ENCODE peak calls at places on chromosomes 12 and 14, in eight cellular contexts. D is HCT116, E is H9, F is right lobe of liver, C is pancreas, P is PC-3, Z is endodermal cell, O is SK-N-SH. J is an unnamed sample.
A peak's percentile ranks its signal among the peaks of the same experiment; 100 is the strongest.

GRCh38 chr12:23750923-23751322 is 198.5 kb downstream of the SOX5 start:
- DNase-seq in O (no peak), P (no peak), C (no peak), E (no peak), F (no peak), D (no peak), Z (no peak), J (no peak)

GRCh38 chr12:66279127-66279712 is 23.1 kb upstream of the HELB start:
- DNase-seq in F (no peak), P (peak; percentile 41), E (no peak), O (peak; percentile 15), C (no peak), Z (peak; percentile 80), D (peak; percentile 33), J (no peak)

GRCh38 chr12:124032265-124032886 is 59.4 kb downstream of the ZNF664 start:
- DNase-seq in Z (peak; percentile 78), P (peak; percentile 73), F (peak; percentile 56), O (peak; percentile 83), E (peak; percentile 51), D (peak; percentile 19), C (no peak), J (no peak)

GRCh38 chr14:77520626-77521025 is 22.0 kb upstream of the ISM2 start:
- DNase-seq in F (no peak), Z (no peak), C (no peak), E (no peak), D (no peak), P (no peak), O (peak; percentile 17), J (no peak)

GRCh38 chr12:132251310-132251709 is 78.1 kb downstream of the GALNT9 start:
- DNase-seq in O (no peak), C (no peak), E (no peak), P (no peak), Z (no peak), F (no peak), D (no peak), J (no peak)

GRCh38 chr14:101496779-101497420 is 64.4 kb upstream of the DIO3 start:
- DNase-seq in C (no peak), P (no peak), D (no peak), E (peak; percentile 16), Z (peak; percentile 54), O (no peak), F (peak; percentile 18), J (no peak)

GRCh38 chr12:106285993-106286392 is 16.5 kb upstream of the TCP11L2 start:
- DNase-seq in D (no peak), C (no peak), E (no peak), Z (peak; percentile 30), O (no peak), P (no peak), F (no peak), J (no peak)

GRCh38 chr14:23104591-23105347 is at the start of gene CIROP:
- DNase-seq in O (no peak), C (no peak), D (no peak), P (no peak), F (no peak), E (no peak), Z (no peak), J (no peak)

GRCh38 chr14:76772300-76773187 is 11.3 kb downstream of the VASH1 start:
- DNase-seq in O (no peak), P (no peak), F (no peak), E (peak; percentile 78), C (no peak), D (no peak), Z (peak; percentile 83), J (no peak)

GRCh38 chr12:87509233-87509820 is 519.9 kb downstream of the C12orf50 start:
- DNase-seq in E (no peak), C (no peak), P (peak; percentile 82), D (peak; percentile 44), Z (no peak), O (peak; percentile 10), F (no peak), J (peak; percentile 66)

GRCh38 chr12:57889541-57889989 is 43.0 kb upstream of the CTDSP2 start:
- DNase-seq in Z (peak; percentile 71), F (no peak), E (peak; percentile 49), C (no peak), P (no peak), O (no peak), D (no peak), J (peak; percentile 42)

GRCh38 chr12:76530531-76530930 is 29.0 kb downstream of the OSBPL8 start:
- DNase-seq in D (no peak), O (no peak), C (no peak), F (no peak), Z (no peak), E (no peak), P (no peak), J (no peak)

GRCh38 chr12:66103011-66103913 is 27.3 kb downstream of the LLPH start:
- DNase-seq in D (peak; percentile 24), Z (peak; percentile 83), F (no peak), O (no peak), E (peak; percentile 64), C (no peak), P (peak; percentile 13), J (no peak)

GRCh38 chr12:123149088-123149827 is 1.6 kb downstream of the PITPNM2 start:
- DNase-seq in P (no peak), F (no peak), E (no peak), O (peak; percentile 48), D (no peak), Z (peak; percentile 61), C (peak; percentile 44), J (no peak)

GRCh38 chr14:95294834-95295599 is 24.7 kb downstream of the CLMN start:
- DNase-seq in F (no peak), P (peak; percentile 87), E (no peak), C (no peak), D (peak; percentile 23), Z (no peak), O (no peak), J (peak; percentile 81)

GRCh38 chr12:80763874-80764273 is 47.2 kb downstream of the MYF5 start:
- DNase-seq in D (peak; percentile 39), E (no peak), P (peak; percentile 60), F (no peak), O (peak; percentile 4), Z (peak; percentile 68), C (no peak), J (peak; percentile 30)

GRCh38 chr12:77925536-77926108 is 94.9 kb downstream of the NAV3 start:
- DNase-seq in C (peak; percentile 56), E (peak; percentile 90), D (peak; percentile 95), F (peak; percentile 74), O (peak; percentile 54), P (peak; percentile 90), Z (peak; percentile 91), J (peak; percentile 66)

GRCh38 chr14:68479247-68479646 is 313.6 kb downstream of the ZFP36L1 start:
- DNase-seq in C (no peak), F (no peak), O (no peak), Z (no peak), P (peak; percentile 40), E (no peak), D (no peak), J (peak; percentile 73)

GRCh38 chr12:46101121-46101869 is 110.9 kb upstream of the SCAF11 start:
- DNase-seq in O (no peak), C (no peak), Z (peak; percentile 52), D (no peak), E (no peak), F (no peak), P (peak; percentile 22), J (no peak)

GRCh38 chr12:109759076-109759420 is 45.4 kb downstream of the FAM222A start:
- DNase-seq in Z (peak; percentile 57), O (peak; percentile 26), F (peak; percentile 28), C (peak; percentile 48), E (peak; percentile 32), P (no peak), D (no peak), J (no peak)

DNA sequence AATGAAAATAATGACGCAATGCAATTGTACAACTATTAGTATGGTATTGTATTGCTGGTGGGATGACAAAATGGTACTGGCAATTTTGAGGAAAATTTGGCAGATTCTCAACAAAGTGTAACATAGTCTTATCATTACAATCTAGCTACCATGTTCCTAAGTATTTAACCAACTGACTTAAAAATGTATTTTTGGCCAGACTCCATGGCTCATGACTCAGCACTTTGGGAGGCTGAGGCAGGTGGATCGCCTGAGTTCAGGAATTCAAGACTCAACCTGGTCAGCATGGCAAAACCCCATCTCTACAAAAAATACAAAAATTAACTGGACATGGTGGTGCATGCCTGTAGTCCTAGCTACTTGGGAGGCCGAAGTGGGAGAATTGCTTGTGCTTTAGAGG is 1409.5 kb downstream of the AACS start:
- DNase-seq in F (no peak), P (peak; percentile 43), Z (no peak), O (no peak), C (no peak), E (no peak), D (no peak), J (peak; percentile 15)
- H3K27ac ChIP-seq in F (no peak overlapping the region), P (no peak overlapping the region), Z (no peak overlapping the region), O (no peak overlapping the region), C (no peak overlapping the region), E (no peak overlapping the region), D (no peak overlapping the region), J (no peak overlapping the region)

GRCh38 chr12:98644433-98644711 is 216 bp downstream of the IKBIP start:
- DNase-seq in E (peak; percentile 79), F (peak; percentile 58), O (no peak), Z (peak; percentile 93), C (no peak), D (peak; percentile 27), P (no peak), J (peak; percentile 86)
- TF ChIP-seq CTCF in E (no peak), F (no peak), O (peak; percentile 35), Z (peak; percentile 25), C (no peak), D (no peak), P (peak; percentile 19), J (peak; percentile 27)

DNA sequence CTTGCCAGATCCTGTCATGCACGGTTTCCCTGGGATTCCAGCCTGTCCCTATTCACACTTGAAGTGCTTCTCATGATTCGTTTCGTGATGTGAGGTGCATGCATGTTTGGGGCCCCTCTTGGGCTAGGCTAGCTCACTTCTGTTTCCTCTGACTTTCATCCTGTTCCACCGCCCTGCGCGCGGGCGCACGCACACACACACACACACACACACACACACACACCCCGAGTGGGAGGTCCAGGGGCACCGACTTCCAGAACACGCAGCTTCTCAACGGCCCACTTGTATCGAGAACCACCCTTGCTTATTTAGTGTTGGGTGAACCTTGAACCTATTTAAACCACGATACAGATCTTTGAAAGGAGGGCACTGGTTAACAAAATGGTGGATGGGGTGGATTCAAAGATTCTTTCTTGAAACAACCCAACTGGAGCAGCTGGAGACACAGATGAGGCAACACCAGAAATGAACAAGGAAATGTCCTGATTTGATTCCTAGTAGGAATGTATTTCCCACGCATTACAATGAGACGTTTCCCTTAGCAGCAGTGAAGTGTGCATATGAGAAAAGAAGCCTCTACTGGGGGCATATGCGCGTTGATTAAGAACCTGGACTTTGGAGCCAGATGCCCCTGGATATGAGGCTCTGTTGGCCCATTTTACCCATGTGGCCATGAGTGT is 16.3 kb downstream of the ELK3 start:
- DNase-seq in E (no peak), C (no peak), Z (no peak), F (no peak), D (no peak), O (no peak), P (no peak), J (no peak)
- H3K4me1 ChIP-seq in E (peaks cover 6% of the 10 kb centered on the region), C (no peaks in the 10 kb centered on the region), Z (no peaks in the 10 kb centered on the region), F (peaks cover 5% of the 10 kb centered on the region), D (peaks cover 7% of the 10 kb centered on the region), O (peaks cover 3% of the 10 kb centered on the region), P (peaks cover 19% of the 10 kb centered on the region), J (peaks cover 28% of the 10 kb centered on the region)

DNA sequence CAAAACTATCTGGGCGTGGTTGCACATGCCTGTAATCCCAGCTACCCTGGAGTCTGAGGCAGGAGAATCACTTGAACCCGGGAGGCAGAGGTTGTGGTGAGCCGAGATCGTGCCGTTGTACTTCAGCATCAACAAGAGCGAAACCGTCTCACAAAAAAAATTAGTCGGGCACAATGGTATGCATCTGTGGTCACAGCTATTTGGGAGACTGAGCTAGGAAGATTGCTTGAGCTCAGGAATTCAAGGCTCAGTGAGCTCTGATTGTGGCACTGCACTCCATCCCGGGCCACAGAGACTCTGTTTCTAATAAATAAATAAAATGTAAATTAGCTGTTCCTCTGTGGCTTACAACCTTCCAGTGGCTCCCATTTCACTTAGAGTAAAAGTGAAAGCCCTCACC is 28.0 kb downstream of the RCOR1 start:
- DNase-seq in F (no peak), P (no peak), C (no peak), O (no peak), E (no peak), D (no peak), Z (no peak), J (no peak)
- H3K27ac ChIP-seq in F (no peak overlapping the region), P (no peak overlapping the region), C (no peak overlapping the region), O (no peak overlapping the region), E (no peak overlapping the region), D (no peak overlapping the region), Z (no peak overlapping the region), J (no peak overlapping the region)

J was measured in foreskin keratinocyte.